ENCODE peak calls at places on chromosomes 12 and 14, in six cellular contexts. X is tibial nerve; Z is CD4-positive, CD25-positive, alpha-beta regulatory T cell; R is dorsolateral prefrontal cortex; E is uterus; Q is HCT116. G is an unnamed sample.

GRCh38 chr14:86858043-86858442 is 1134.9 kb downstream of the GALC start:
- DNase-seq in X (no peak), Z (no peak), R (no peak), E (no peak), Q (no peak), G (no peak)

GRCh38 chr14:85380891-85381290 is 149.1 kb upstream of the FLRT2 start:
- DNase-seq in X (no peak), Z (no peak), R (no peak), E (no peak), Q (no peak), G (peak)

GRCh38 chr14:102043251-102044025 is 43.4 kb downstream of the HSP90AA1 start:
- DNase-seq in X (no peak), Z (no peak), R (peak), E (no peak), Q (no peak), G (no peak)

GRCh38 chr14:20782280-20782890 is 1.3 kb downstream of the RNASE6 start:
- DNase-seq in X (no peak), Z (no peak), R (no peak), E (no peak), Q (no peak), G (no peak)

GRCh38 chr14:70602254-70602653 is 1.8 kb upstream of the MED6 start:
- DNase-seq in X (no peak), Z (no peak), R (no peak), E (no peak), Q (no peak), G (no peak)

GRCh38 chr14:43687866-43688265 is 819.2 kb downstream of the FSCB start:
- DNase-seq in X (no peak), Z (no peak), R (no peak), E (no peak), Q (no peak), G (no peak)

GRCh38 chr14:89805501-89805900 is 149.0 kb downstream of the EFCAB11 start:
- DNase-seq in X (no peak), Z (no peak), R (no peak), E (no peak), Q (no peak), G (no peak)

GRCh38 chr12:120236124-120236398 is 29.5 kb downstream of the PXN start:
- DNase-seq in X (no peak), Z (no peak), R (no peak), E (no peak), Q (no peak), G (no peak)

GRCh38 chr12:124756730-124757129 is 106.9 kb downstream of the SCARB1 start:
- DNase-seq in X (no peak), Z (no peak), R (no peak), E (no peak), Q (no peak), G (no peak)

GRCh38 chr12:42732908-42733411 is 143.4 kb upstream of the PRICKLE1 start:
- DNase-seq in X (no peak), Z (no peak), R (no peak), E (no peak), Q (no peak), G (no peak)

GRCh38 chr14:76091036-76091435 is 60.7 kb upstream of the GPATCH2L start:
- DNase-seq in X (peak), Z (no peak), R (peak), E (peak), Q (no peak), G (peak)

DNA sequence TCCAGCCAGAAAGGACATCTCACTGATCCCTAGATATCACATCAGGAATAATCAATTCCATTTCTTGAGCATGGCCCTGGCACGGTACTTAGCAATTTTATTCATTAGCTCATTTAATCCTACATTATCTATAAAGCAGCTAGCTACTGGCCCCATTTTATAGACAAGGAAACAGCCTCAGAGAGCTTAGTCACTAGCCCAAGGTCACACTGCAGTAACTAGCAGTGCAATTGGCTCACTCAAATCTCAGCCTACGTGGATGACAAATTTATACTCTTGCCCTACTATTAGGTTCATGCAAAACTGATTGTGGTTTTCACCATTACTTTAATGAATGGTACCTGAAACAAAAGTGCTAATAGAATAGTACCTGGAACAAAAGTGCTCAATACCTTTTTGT is 41.7 kb downstream of the NUAK1 start:
- DNase-seq in X (no peak), Z (no peak), R (no peak), E (no peak), Q (no peak), G (no peak)
- H3K4me3 ChIP-seq in X (no peak), Z (no peak), R (no peak), E (no peak), Q (no peak), G (no peak)

GRCh38 chr14:38836539-38836938 is 266.5 kb downstream of the SEC23A start:
- DNase-seq in X (no peak), Z (no peak), R (no peak), E (no peak), Q (no peak), G (no peak)

GRCh38 chr14:38837333-38838048 is 265.5 kb downstream of the SEC23A start:
- DNase-seq in X (no peak), Z (no peak), R (no peak), E (no peak), Q (no peak), G (no peak)

GRCh38 chr14:38838979-38839323 is 264.1 kb downstream of the SEC23A start:
- DNase-seq in X (no peak), Z (no peak), R (no peak), E (no peak), Q (no peak), G (no peak)

GRCh38 chr14:38838049-38838978 is 264.7 kb downstream of the SEC23A start:
- DNase-seq in X (no peak), Z (no peak), R (no peak), E (no peak), Q (no peak), G (no peak)

GRCh38 chr14:38839743-38840375 is 263.2 kb downstream of the SEC23A start:
- DNase-seq in X (no peak), Z (no peak), R (no peak), E (no peak), Q (no peak), G (no peak)
- H3K4me3 ChIP-seq in X (no peak), Z (no peak), R (no peak), E (no peak), Q (no peak), G (no peak)

GRCh38 chr12:11743333-11743732 is 93.9 kb downstream of the ETV6 start:
- DNase-seq in X (no peak), Z (no peak), R (no peak), E (no peak), Q (no peak), G (no peak)
- H3K4me3 ChIP-seq in X (no peak), Z (no peak), R (no peak), E (no peak), Q (no peak), G (no peak)

GRCh38 chr12:3173008-3173553 is 95.9 kb downstream of the TSPAN9 start:
- DNase-seq in X (no peak), Z (no peak), R (no peak), E (no peak), Q (no peak), G (no peak)
- H3K4me3 ChIP-seq in X (no peak), Z (no peak), R (no peak), E (no peak), Q (no peak), G (no peak)

GRCh38 chr12:115354476-115354890 is 670.5 kb upstream of the TBX3 start:
- DNase-seq in X (no peak), Z (no peak), R (no peak), E (no peak), Q (no peak), G (no peak)
- H3K4me3 ChIP-seq in X (no peak), Z (no peak), R (peak), E (peak), Q (no peak), G (peak)

G was measured in SJCRH30.